ENCODE peak calls at places on chromosomes 2 and 18, in five cellular contexts. Y, Q, G, W and J are unnamed samples.

GRCh38 chr2:69088471-69088870 is 75.5 kb downstream of the ANTXR1 start:
- DNase-seq in Y (no peak), Q (no peak), G (no peak), W (no peak), J (no peak)

GRCh38 chr18:38539871-38540270 is 974.3 kb upstream of the CELF4 start:
- DNase-seq in Y (no peak), Q (no peak), G (no peak), W (no peak), J (no peak)

GRCh38 chr2:110773470-110773921 is 41.1 kb downstream of the ACOXL start:
- DNase-seq in Y (no peak), Q (no peak), G (peak), W (peak), J (no peak)

GRCh38 chr2:100623033-100623715 is 60.4 kb downstream of the PDCL3 start:
- DNase-seq in Y (no peak), Q (no peak), G (no peak), W (no peak), J (no peak)

GRCh38 chr2:190785380-190785779 is 95.2 kb upstream of the GLS start:
- DNase-seq in Y (no peak), Q (no peak), G (no peak), W (no peak), J (no peak)

GRCh38 chr18:9446839-9447238 is 28.5 kb upstream of the RALBP1 start:
- DNase-seq in Y (no peak), Q (no peak), G (no peak), W (no peak), J (no peak)

GRCh38 chr18:55078289-55078916 is 119.1 kb upstream of the CCDC68 start:
- DNase-seq in Y (no peak), Q (no peak), G (no peak), W (no peak), J (no peak)

GRCh38 chr2:203626952-203627681 is 79.3 kb upstream of the CD28 start:
- DNase-seq in Y (peak), Q (no peak), G (no peak), W (no peak), J (no peak)

GRCh38 chr2:64371727-64372126 is 82.2 kb upstream of the LGALSL start:
- DNase-seq in Y (no peak), Q (no peak), G (no peak), W (no peak), J (no peak)

GRCh38 chr2:119434664-119435063 is 3.0 kb downstream of the TMEM37 start:
- DNase-seq in Y (no peak), Q (no peak), G (no peak), W (no peak), J (no peak)

GRCh38 chr2:9139491-9140443 is 66.8 kb upstream of the ASAP2 start:
- DNase-seq in Y (no peak), Q (peak), G (peak), W (peak), J (peak)

GRCh38 chr2:238389985-238390682 is 36.6 kb upstream of the ASB1 start:
- DNase-seq in Y (no peak), Q (no peak), G (no peak), W (no peak), J (no peak)

GRCh38 chr2:85853499-85854165 is 35.2 kb downstream of the ST3GAL5 start:
- DNase-seq in Y (no peak), Q (no peak), G (no peak), W (no peak), J (no peak)

GRCh38 chr2:66436546-66436945 is 1.6 kb downstream of the MEIS1 start:
- DNase-seq in Y (no peak), Q (no peak), G (no peak), W (no peak), J (no peak)

GRCh38 chr18:53028565-53028964 is 688.6 kb downstream of the DCC start:
- DNase-seq in Y (no peak), Q (no peak), G (no peak), W (no peak), J (no peak)

DNA sequence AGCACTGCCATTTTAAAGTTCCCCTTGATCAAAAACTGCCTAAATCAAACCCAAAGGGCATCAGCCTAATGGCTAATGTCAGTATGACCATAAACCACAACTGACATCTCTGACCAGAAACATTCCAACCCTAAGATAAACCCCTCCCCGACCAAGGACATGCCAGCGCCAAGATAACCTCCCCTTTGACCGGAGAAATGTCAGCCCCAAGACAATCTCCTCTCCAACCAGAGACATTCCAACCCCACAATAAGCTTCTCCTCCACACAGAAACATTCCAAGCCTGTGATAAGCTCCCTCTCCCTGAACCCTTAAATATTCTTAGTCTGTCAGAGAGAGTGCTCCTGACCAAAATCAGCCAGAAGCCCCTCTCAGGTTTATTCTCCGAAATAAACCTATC is 188.3 kb upstream of the MSH6 start:
- DNase-seq in Y (no peak), Q (no peak), G (no peak), W (no peak), J (no peak)
- TF ChIP-seq CTCF in Y (no peak), Q (no peak), G (no peak), W (no peak), J (no peak)

DNA sequence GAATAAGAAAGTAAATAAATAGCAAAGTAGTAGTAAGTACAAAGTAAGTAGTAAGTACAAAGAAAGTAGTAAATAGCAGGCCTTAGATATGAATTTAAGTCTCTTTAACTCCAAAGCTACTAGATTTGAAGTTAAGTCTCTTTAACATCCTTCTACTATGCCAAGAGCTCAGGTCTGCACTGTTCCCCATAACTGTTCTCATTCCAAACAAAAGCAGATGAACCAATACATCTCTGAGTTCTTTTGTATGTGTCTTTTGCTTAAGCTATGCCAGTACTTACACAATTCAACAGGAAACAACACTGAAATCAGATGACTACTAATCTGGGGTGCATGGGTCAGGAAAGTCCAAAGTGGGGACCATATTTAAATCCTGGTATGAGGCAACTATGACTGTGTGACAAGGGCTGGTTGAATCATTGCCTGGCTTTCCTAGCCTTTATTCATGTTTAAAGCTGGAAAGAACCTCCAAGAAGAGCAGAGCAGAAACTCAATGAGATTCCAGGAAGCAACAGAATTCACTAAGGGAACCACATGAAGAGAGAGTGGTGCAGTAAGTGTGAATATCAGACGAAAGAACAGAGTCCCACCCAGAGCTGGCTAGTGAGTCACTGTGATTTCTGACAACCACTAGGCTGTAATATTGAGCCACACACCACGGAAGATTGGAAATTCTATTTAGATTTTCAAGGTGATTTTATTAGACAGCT is 51.0 kb upstream of the CYP26B1 start:
- DNase-seq in Y (no peak), Q (no peak), G (no peak), W (no peak), J (no peak)
- TF ChIP-seq CTCF in Y (peak), Q (no peak), G (no peak), W (no peak), J (no peak)

GRCh38 chr18:79533591-79533990 is 137.9 kb downstream of the NFATC1 start:
- DNase-seq in Y (no peak), Q (peak), G (peak), W (peak), J (no peak)
- TF ChIP-seq CTCF in Y (no peak), Q (no peak), G (no peak), W (no peak), J (no peak)

GRCh38 chr2:171995586-171995985 is 4.2 kb upstream of the METAP1D start:
- DNase-seq in Y (no peak), Q (no peak), G (no peak), W (no peak), J (no peak)

GRCh38 chr2:171999604-172000469 is at the start of gene METAP1D:
- DNase-seq in Y (peak), Q (peak), G (peak), W (peak), J (peak)

GRCh38 chr2:171996021-171996420 is 3.7 kb upstream of the METAP1D start:
- DNase-seq in Y (no peak), Q (no peak), G (no peak), W (no peak), J (no peak)

GRCh38 chr2:172000696-172001361 is 1.1 kb downstream of the METAP1D start:
- DNase-seq in Y (no peak), Q (no peak), G (no peak), W (no peak), J (no peak)

GRCh38 chr2:171999125-171999524 is 628 bp upstream of the METAP1D start:
- DNase-seq in Y (no peak), Q (no peak), G (no peak), W (no peak), J (no peak)
- TF ChIP-seq CTCF in Y (no peak), Q (no peak), G (no peak), W (no peak), J (no peak)

GRCh38 chr2:132390076-132390475 is 26.5 kb upstream of the GPR39 start:
- DNase-seq in Y (no peak), Q (no peak), G (no peak), W (no peak), J (no peak)
- TF ChIP-seq CTCF in Y (no peak), Q (no peak), G (no peak), W (no peak), J (no peak)

GRCh38 chr2:109232306-109232705 is 103.3 kb downstream of the SH3RF3 start:
- DNase-seq in Y (no peak), Q (no peak), G (no peak), W (no peak), J (no peak)

GRCh38 chr2:109232909-109233308 is 103.9 kb downstream of the SH3RF3 start:
- DNase-seq in Y (no peak), Q (no peak), G (no peak), W (no peak), J (no peak)

GRCh38 chr2:109229094-109229675 is 100.2 kb downstream of the SH3RF3 start:
- DNase-seq in Y (no peak), Q (no peak), G (no peak), W (no peak), J (no peak)

GRCh38 chr2:109230980-109231420 is 102.0 kb downstream of the SH3RF3 start:
- DNase-seq in Y (no peak), Q (no peak), G (no peak), W (no peak), J (no peak)

DNA sequence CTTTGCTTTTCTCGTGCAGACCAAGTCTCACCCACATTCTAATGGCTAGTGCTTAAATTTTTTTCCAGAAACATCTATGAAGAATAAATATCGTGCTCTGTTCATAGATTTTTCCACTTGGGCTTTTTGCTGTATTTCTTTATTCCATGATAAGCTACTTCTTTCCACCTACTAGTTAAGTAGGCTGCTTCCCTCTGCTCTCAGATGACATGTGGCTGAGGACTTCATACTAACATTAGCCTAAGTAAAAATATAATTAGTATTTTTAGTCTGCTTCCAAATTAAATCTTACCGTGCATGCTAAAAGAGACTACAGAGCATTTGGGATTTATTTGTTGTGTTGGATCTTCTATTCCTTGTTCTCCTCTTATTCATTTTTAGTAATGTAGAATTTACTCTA is 102.4 kb downstream of the SH3RF3 start:
- DNase-seq in Y (no peak), Q (no peak), G (no peak), W (no peak), J (no peak)
- TF ChIP-seq CTCF in Y (no peak), Q (no peak), G (no peak), W (no peak), J (no peak)

GRCh38 chr2:32990556-32990955 is 43.8 kb downstream of the LTBP1 start:
- DNase-seq in Y (no peak), Q (no peak), G (no peak), W (no peak), J (no peak)

GRCh38 chr2:32997714-32998113 is 51.0 kb downstream of the LTBP1 start:
- DNase-seq in Y (no peak), Q (no peak), G (no peak), W (no peak), J (no peak)

GRCh38 chr2:32991091-32991845 is 44.5 kb downstream of the LTBP1 start:
- DNase-seq in Y (no peak), Q (no peak), G (no peak), W (no peak), J (no peak)

GRCh38 chr2:32993140-32993539 is 46.4 kb downstream of the LTBP1 start:
- DNase-seq in Y (no peak), Q (no peak), G (no peak), W (no peak), J (no peak)
- TF ChIP-seq CTCF in Y (no peak), Q (no peak), G (no peak), W (no peak), J (no peak)

GRCh38 chr2:177812713-177813396 is 259.7 kb downstream of the PDE11A start:
- DNase-seq in Y (no peak), Q (no peak), G (no peak), W (no peak), J (no peak)
- TF ChIP-seq CTCF in Y (no peak), Q (no peak), G (no peak), W (no peak), J (no peak)

GRCh38 chr2:235402444-235402843 is 91.4 kb upstream of the AGAP1 start:
- DNase-seq in Y (no peak), Q (no peak), G (no peak), W (no peak), J (no peak)

GRCh38 chr2:235394278-235394828 is 99.5 kb upstream of the AGAP1 start:
- DNase-seq in Y (peak), Q (no peak), G (no peak), W (no peak), J (no peak)

GRCh38 chr2:235396071-235396846 is 97.6 kb upstream of the AGAP1 start:
- DNase-seq in Y (no peak), Q (no peak), G (no peak), W (no peak), J (no peak)

GRCh38 chr2:235399895-235400294 is 93.9 kb upstream of the AGAP1 start:
- DNase-seq in Y (no peak), Q (no peak), G (no peak), W (no peak), J (no peak)

GRCh38 chr2:235398321-235398720 is 95.5 kb upstream of the AGAP1 start:
- DNase-seq in Y (no peak), Q (no peak), G (no peak), W (no peak), J (no peak)
- TF ChIP-seq CTCF in Y (no peak), Q (no peak), G (no peak), W (no peak), J (no peak)

GRCh38 chr2:217393585-217394032 is 533.7 kb upstream of the TNP1 start:
- DNase-seq in Y (peak), Q (peak), G (peak), W (peak), J (no peak)

GRCh38 chr2:217394510-217395351 is 534.9 kb upstream of the TNP1 start:
- DNase-seq in Y (no peak), Q (no peak), G (no peak), W (no peak), J (no peak)

GRCh38 chr2:217396165-217396564 is 536.3 kb upstream of the TNP1 start:
- DNase-seq in Y (peak), Q (no peak), G (no peak), W (no peak), J (no peak)

GRCh38 chr2:217396586-217396985 is 536.7 kb upstream of the TNP1 start:
- DNase-seq in Y (no peak), Q (no peak), G (no peak), W (no peak), J (no peak)

DNA sequence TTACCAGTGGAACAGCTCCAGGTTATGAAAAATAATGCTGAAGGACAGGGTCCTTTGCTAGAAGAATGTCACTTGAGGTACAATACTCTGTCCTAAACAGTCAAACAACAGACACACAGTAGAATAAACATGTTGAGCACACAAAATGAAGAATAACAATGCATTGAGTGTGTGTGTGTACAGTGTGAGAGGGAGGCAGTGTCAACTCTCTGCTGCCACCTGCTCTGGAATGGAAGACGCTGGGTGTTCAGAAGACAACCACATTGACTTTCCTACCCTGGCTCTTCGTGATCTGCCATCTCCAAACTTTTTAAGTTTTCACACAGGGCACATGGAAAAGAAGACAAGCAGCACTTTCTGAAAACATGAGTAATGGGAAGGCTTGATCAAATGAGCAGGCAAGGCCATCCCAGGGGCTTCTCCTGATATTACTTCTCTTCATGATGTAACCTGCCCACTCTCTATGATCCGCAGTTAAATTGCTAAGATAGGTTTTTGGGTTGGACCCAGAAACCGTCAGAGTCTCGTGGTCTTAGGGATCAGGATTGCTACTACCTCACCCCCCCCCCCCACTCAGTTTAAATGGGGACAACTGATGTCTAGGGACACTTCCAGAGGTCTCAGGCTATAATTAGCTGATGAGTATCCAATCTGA is 533.2 kb upstream of the TNP1 start:
- DNase-seq in Y (no peak), Q (no peak), G (no peak), W (peak), J (no peak)
- TF ChIP-seq CTCF in Y (no peak), Q (no peak), G (no peak), W (no peak), J (no peak)